ENCODE peak calls at places on chromosomes 4 and X, in six cellular contexts. N is bronchial epithelial cell, K is BJ, G is dorsolateral prefrontal cortex, X is epithelial cell of proximal tubule, O is brain microvascular endothelial cell. H is an unnamed sample.

GRCh38 chrX:9494806-9495205 is 29.9 kb downstream of the TBL1X start:
- DNase-seq in N (no peak), K (peak; percentile 5), G (no peak), X (no peak), O (no peak), H (peak; percentile 2)

GRCh38 chr4:8167815-8168214 is 9.2 kb upstream of the ABLIM2 start:
- DNase-seq in N (no peak), K (no peak), G (no peak), X (no peak), O (no peak), H (peak; percentile 23)

GRCh38 chr4:57405359-57405758 is 295.2 kb upstream of the IGFBP7 start:
- DNase-seq in N (peak; percentile 97), K (peak; percentile 50), G (no peak), X (peak; percentile 26), O (no peak), H (peak; percentile 99)

GRCh38 chr4:144347116-144347515 is 206.6 kb upstream of the GYPA start:
- DNase-seq in N (no peak), K (no peak), G (no peak), X (no peak), O (no peak), H (no peak)

GRCh38 chr4:169741569-169741968 is 16.2 kb downstream of the HPF1 start:
- DNase-seq in N (peak; percentile 62), K (no peak), G (no peak), X (no peak), O (no peak), H (peak; percentile 68)

GRCh38 chrX:65925592-65925991 is 114.3 kb downstream of the VSIG4 start:
- DNase-seq in N (no peak), K (no peak), G (no peak), X (no peak), O (no peak), H (no peak)

GRCh38 chr4:38077791-38078489 is 117.7 kb downstream of the PTTG2 start:
- DNase-seq in N (no peak), K (no peak), G (no peak), X (no peak), O (no peak), H (no peak)

GRCh38 chrX:77442728-77443127 is 4.5 kb upstream of the FGF16 start:
- DNase-seq in N (peak; percentile 89), K (peak; percentile 57), G (no peak), X (no peak), O (peak; percentile 79), H (peak; percentile 80)

GRCh38 chr4:156642161-156642560 is 329.4 kb downstream of the PDGFC start:
- DNase-seq in N (no peak), K (no peak), G (no peak), X (no peak), O (peak; percentile 26), H (no peak)

GRCh38 chrX:10017866-10018265 is 50.7 kb downstream of the CLDN34 start:
- DNase-seq in N (peak; percentile 72), K (peak; percentile 64), G (no peak), X (no peak), O (peak; percentile 53), H (peak; percentile 64)

GRCh38 chrX:27915617-27916016 is 65.6 kb downstream of the DCAF8L1 start:
- DNase-seq in N (peak; percentile 5), K (no peak), G (no peak), X (no peak), O (peak; percentile 16), H (peak; percentile 2)

GRCh38 chr4:171601091-171601490 is 212.1 kb upstream of the GALNTL6 start:
- DNase-seq in N (no peak), K (no peak), G (no peak), X (no peak), O (no peak), H (no peak)

GRCh38 chrX:87813566-87813965 is 296.0 kb downstream of the KLHL4 start:
- DNase-seq in N (no peak), K (no peak), G (no peak), X (no peak), O (no peak), H (no peak)

GRCh38 chr4:150569384-150569987 is 12.5 kb upstream of the MAB21L2 start:
- DNase-seq in N (no peak), K (no peak), G (no peak), X (no peak), O (peak; percentile 86), H (no peak)

GRCh38 chr4:6282247-6282646 is 12.6 kb downstream of the WFS1 start:
- DNase-seq in N (no peak), K (no peak), G (no peak), X (no peak), O (no peak), H (no peak)

GRCh38 chr4:743463-744211 is 38.0 kb downstream of the PCGF3 start:
- DNase-seq in N (no peak), K (no peak), G (no peak), X (no peak), O (no peak), H (no peak)

GRCh38 chrX:9597361-9598035 is 132.6 kb downstream of the TBL1X start:
- DNase-seq in N (no peak), K (no peak), G (no peak), X (no peak), O (no peak), H (no peak)

GRCh38 chr4:74531952-74532794 is 87.2 kb downstream of the AREG start:
- DNase-seq in N (peak; percentile 87), K (no peak), G (no peak), X (peak; percentile 56), O (peak; percentile 78), H (peak; percentile 87)

GRCh38 chr4:110629214-110629754 is 6.4 kb upstream of the PITX2 start:
- DNase-seq in N (no peak), K (no peak), G (no peak), X (no peak), O (no peak), H (no peak)

GRCh38 chrX:53234484-53234883 is 9.5 kb upstream of the KDM5C start:
- DNase-seq in N (no peak), K (no peak), G (no peak), X (no peak), O (no peak), H (no peak)

GRCh38 chr4:6345096-6345830 is 75.6 kb downstream of the WFS1 start:
- DNase-seq in N (no peak), K (no peak), G (peak; percentile 21), X (no peak), O (no peak), H (no peak)

GRCh38 chr4:72817012-72817411 is 248.0 kb upstream of the ADAMTS3 start:
- DNase-seq in N (no peak), K (peak; percentile 31), G (no peak), X (no peak), O (peak; percentile 64), H (no peak)

GRCh38 chr4:124631760-124632159 is 80.8 kb downstream of the ANKRD50 start:
- DNase-seq in N (peak; percentile 99), K (peak; percentile 84), G (no peak), X (peak; percentile 93), O (peak; percentile 98), H (peak; percentile 99)

GRCh38 chr4:149311076-149311475 is 504.6 kb downstream of the IQCM start:
- DNase-seq in N (peak; percentile 52), K (no peak), G (no peak), X (no peak), O (no peak), H (peak; percentile 42)

GRCh38 chr4:98261291-98262271 is at the start of gene RAP1GDS1:
- DNase-seq in N (peak; percentile 65), K (no peak), G (peak; percentile 51), X (no peak), O (peak; percentile 56), H (peak; percentile 80)

GRCh38 chr4:113212613-113213012 is 163.2 kb downstream of the ANK2 start:
- DNase-seq in N (no peak), K (no peak), G (no peak), X (peak; percentile 35), O (no peak), H (no peak)

GRCh38 chr4:122857160-122857559 is 30.5 kb downstream of the FGF2 start:
- DNase-seq in N (no peak), K (no peak), G (no peak), X (no peak), O (no peak), H (no peak)

GRCh38 chr4:176266026-176266425 is 3.0 kb downstream of the ASB5 start:
- DNase-seq in N (no peak), K (no peak), G (no peak), X (no peak), O (no peak), H (no peak)

GRCh38 chr4:16384496-16384895 is 158.2 kb upstream of the TAPT1 start:
- DNase-seq in N (no peak), K (no peak), G (no peak), X (no peak), O (no peak), H (no peak)

GRCh38 chr4:127196656-127197352 is 436.0 kb upstream of the INTU start:
- DNase-seq in N (no peak), K (no peak), G (no peak), X (no peak), O (no peak), H (no peak)

GRCh38 chrX:151973262-151973661 is 1.2 kb downstream of the GABRE start:
- DNase-seq in N (peak; percentile 38), K (no peak), G (no peak), X (no peak), O (no peak), H (peak; percentile 53)
- H3K4me3 ChIP-seq in N (peak overlapping the region; percentile 58), K (peak overlapping the region; percentile 77), G (peak overlapping the region; percentile 57), X (peak overlapping the region; percentile 55), O (peak overlapping the region; percentile 69), H (peak overlapping the region; percentile 64)

DNA sequence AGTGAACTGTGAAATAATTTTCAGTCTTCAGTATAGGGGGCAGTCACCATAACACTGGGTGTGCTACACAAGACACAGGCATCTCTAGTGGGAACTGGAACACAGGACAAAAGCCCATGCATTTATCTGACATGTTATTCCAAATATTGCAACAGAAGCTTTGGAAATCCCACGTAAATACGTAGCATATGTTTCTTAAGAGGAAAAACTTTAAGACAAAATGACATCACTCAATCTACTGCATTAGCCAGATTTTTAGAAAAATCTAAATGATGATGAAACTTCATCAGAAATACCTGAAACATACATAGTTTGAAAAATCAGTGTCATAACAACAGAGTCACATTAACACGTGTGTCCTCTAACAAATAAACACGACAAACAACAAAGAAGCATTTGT is 14.5 kb downstream of the SHISA3 start:
- DNase-seq in N (peak; percentile 21), K (no peak), G (no peak), X (no peak), O (no peak), H (no peak)
- H3K4me3 ChIP-seq in N (no peak overlapping the region), K (no peak overlapping the region), G (no peak overlapping the region), X (no peak overlapping the region), O (no peak overlapping the region), H (no peak overlapping the region)

GRCh38 chrX:93874554-93874953 is 200.5 kb downstream of the FAM133A start:
- DNase-seq in N (peak; percentile 1), K (no peak), G (no peak), X (no peak), O (no peak), H (peak; percentile 19)
- H3K4me3 ChIP-seq in N (no peak overlapping the region), K (no peak overlapping the region), G (no peak overlapping the region), X (no peak overlapping the region), O (no peak overlapping the region), H (no peak overlapping the region)

DNA sequence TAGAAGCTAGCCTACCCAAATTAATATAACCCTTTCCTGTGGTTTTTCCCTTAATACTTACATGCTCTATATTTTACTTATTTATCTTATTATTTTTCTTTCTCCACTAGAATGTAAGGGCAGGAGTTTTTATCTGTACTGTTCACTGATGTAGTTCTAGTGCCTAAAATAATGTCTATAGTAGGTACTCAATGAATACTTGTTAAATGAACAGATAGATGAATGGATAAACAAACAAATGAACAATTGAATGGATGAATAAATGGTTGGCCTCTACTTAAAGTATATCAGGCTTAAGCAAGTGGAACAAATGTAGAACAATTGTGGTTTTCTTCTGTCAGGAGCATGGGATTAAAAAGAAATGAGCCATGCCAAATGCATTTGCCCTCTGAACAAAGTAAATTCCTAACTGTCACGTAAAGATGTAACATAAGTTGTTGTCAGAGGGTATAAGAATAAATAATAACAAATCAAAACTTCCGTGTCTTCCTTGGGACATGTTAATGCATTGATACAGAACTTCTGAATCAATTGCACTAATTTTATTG is 54.1 kb downstream of the SYTL5 start:
- DNase-seq in N (no peak), K (no peak), G (no peak), X (no peak), O (no peak), H (peak; percentile 34)
- H3K4me3 ChIP-seq in N (no peak overlapping the region), K (no peak overlapping the region), G (no peak overlapping the region), X (no peak overlapping the region), O (no peak overlapping the region), H (no peak overlapping the region)